ENCODE peak calls at places on chromosomes 16 and 17, in seven cellular contexts. B is T-helper 9 cell, H is RWPE1, N is iris pigment epithelial cell, J is breast epithelium, Y is transverse colon, L is HEK293T. Q is an unnamed sample.

GRCh38 chr17:82772026-82772425 is 20.2 kb downstream of the TBCD start:
- DNase-seq in B (no peak), L (no peak), J (no peak), N (peak), Y (peak), H (peak), Q (no peak)

GRCh38 chr17:65584604-65585521 is 23.4 kb upstream of the AXIN2 start:
- DNase-seq in N (no peak), J (no peak), B (no peak), L (no peak), Y (no peak), H (no peak), Q (no peak)

GRCh38 chr17:82320956-82321927 is 3.8 kb upstream of the CD7 start:
- DNase-seq in N (no peak), Y (peak), B (peak), J (no peak), L (peak), H (no peak), Q (no peak)

GRCh38 chr16:54282202-54282922 is 4.2 kb downstream of the IRX3 start:
- DNase-seq in N (peak), Y (peak), H (peak), L (no peak), J (peak), B (no peak), Q (no peak)

GRCh38 chr17:58335061-58335731 is 6.6 kb upstream of the TSPOAP1 start:
- DNase-seq in B (no peak), N (no peak), L (no peak), Y (no peak), H (no peak), J (no peak), Q (no peak)

GRCh38 chr16:31876955-31877828 is 3.6 kb downstream of the ZNF267 start:
- DNase-seq in N (peak), Y (no peak), H (peak), L (no peak), B (peak), J (no peak), Q (no peak)

GRCh38 chr17:55570360-55570759 is 59.1 kb upstream of the SMIM36 start:
- DNase-seq in N (no peak), H (no peak), B (no peak), L (no peak), J (no peak), Y (no peak), Q (no peak)

GRCh38 chr17:16052486-16052885 is 52.9 kb downstream of the TTC19 start:
- DNase-seq in N (peak), L (no peak), B (no peak), Y (no peak), J (no peak), H (no peak), Q (no peak)

GRCh38 chr16:82456683-82457082 is 170.1 kb upstream of the CDH13 start:
- DNase-seq in L (peak), N (peak), Y (peak), J (peak), B (peak), H (peak), Q (peak)

Q was measured in NCI-H1092 treated with DMSO at 0.1 percent for 48 hours.